ENCODE peak calls at places on chromosomes 16 and 17, in six cellular contexts. O is PC-3, Q is brain microvascular endothelial cell, N is K562, H is mammary epithelial cell, K is tibial artery. X is an unnamed sample.

GRCh38 chr17:57130708-57131461 is 45.8 kb downstream of the AKAP1 start:
- DNase-seq in H (peak; percentile 57), O (peak; percentile 96), K (peak; percentile 88), N (peak; percentile 91), Q (peak; percentile 77), X (peak; percentile 84)

GRCh38 chr17:10233157-10233556 is 34.8 kb upstream of the GAS7 start:
- DNase-seq in N (no peak), Q (no peak), O (no peak), K (no peak), H (no peak), X (no peak)

GRCh38 chr16:12578001-12578400 is 225.7 kb downstream of the CPPED1 start:
- DNase-seq in H (no peak), Q (no peak), N (no peak), K (no peak), O (no peak), X (no peak)

GRCh38 chr16:8958344-8958808 is 5.3 kb downstream of the USP7 start:
- DNase-seq in O (peak; percentile 39), Q (peak; percentile 84), H (peak; percentile 20), K (no peak), N (peak; percentile 40), X (peak; percentile 48)

GRCh38 chr16:54283735-54284318 is 2.8 kb downstream of the IRX3 start:
- DNase-seq in H (peak; percentile 39), N (no peak), Q (no peak), O (no peak), K (peak; percentile 58), X (no peak)

GRCh38 chr16:83686726-83687125 is 121.1 kb upstream of the HSBP1 start:
- DNase-seq in Q (no peak), O (no peak), N (no peak), K (no peak), H (no peak), X (no peak)

GRCh38 chr17:37696366-37696765 is 48.5 kb downstream of the HNF1B start:
- DNase-seq in N (no peak), Q (no peak), H (no peak), K (no peak), O (no peak), X (no peak)

GRCh38 chr17:20074489-20074888 is 65.3 kb downstream of the SPECC1 start:
- DNase-seq in Q (no peak), K (no peak), N (no peak), H (no peak), O (no peak), X (no peak)

GRCh38 chr17:17941015-17941414 is 31.2 kb downstream of the TOM1L2 start:
- DNase-seq in O (no peak), Q (no peak), H (no peak), K (no peak), N (no peak), X (no peak)

GRCh38 chr16:13269359-13269758 is 368.0 kb downstream of the SHISA9 start:
- DNase-seq in Q (no peak), O (no peak), N (no peak), K (no peak), H (no peak), X (no peak)

GRCh38 chr17:80912451-80912850 is 79.2 kb upstream of the CHMP6 start:
- DNase-seq in K (peak; percentile 53), H (no peak), N (no peak), O (no peak), Q (no peak), X (no peak)

GRCh38 chr16:27473101-27473900 is 71.3 kb downstream of the IL21R start:
- DNase-seq in K (no peak), N (no peak), O (no peak), Q (no peak), H (no peak), X (no peak)

GRCh38 chr16:4263504-4264436 is 9.1 kb downstream of the TFAP4 start:
- DNase-seq in O (no peak), N (peak; percentile 95), H (no peak), K (no peak), Q (peak; percentile 22), X (peak; percentile 96)

GRCh38 chr17:35953720-35954119 is 10.2 kb upstream of the LYZL6 start:
- DNase-seq in O (no peak), N (no peak), H (no peak), K (no peak), Q (no peak), X (no peak)

GRCh38 chr17:74639704-74640142 is 16.2 kb upstream of the CD300E start:
- DNase-seq in Q (no peak), H (no peak), N (no peak), O (no peak), K (peak; percentile 65), X (no peak)

GRCh38 chr17:19958023-19958422 is 19.6 kb downstream of the AKAP10 start:
- DNase-seq in K (no peak), O (peak; percentile 94), Q (peak; percentile 93), H (peak; percentile 61), N (no peak), X (peak; percentile 78)

GRCh38 chr17:29358421-29358820 is 31.7 kb upstream of the TAOK1 start:
- DNase-seq in Q (no peak), K (no peak), N (no peak), H (peak; percentile 46), O (no peak), X (no peak)

GRCh38 chr17:32551186-32551955 is 64.6 kb downstream of the CDK5R1 start:
- DNase-seq in Q (peak; percentile 46), H (peak; percentile 92), O (peak; percentile 80), N (no peak), K (no peak), X (peak; percentile 30)

GRCh38 chr17:80860703-80861359 is 130.8 kb upstream of the CHMP6 start:
- DNase-seq in N (no peak), O (no peak), Q (no peak), H (no peak), K (no peak), X (no peak)

GRCh38 chr16:5502467-5502869 is 404.9 kb upstream of the EEF2KMT start:
- DNase-seq in H (no peak), N (peak; percentile 49), K (no peak), O (no peak), Q (no peak), X (no peak)
- TF ChIP-seq CTCF in H (no peak), N (peak; percentile 69), K (no peak), O (peak; percentile 31), Q (no peak), X (no peak)

GRCh38 chr17:64180674-64181073 is 50.7 kb upstream of the ERN1 start:
- DNase-seq in K (no peak), Q (no peak), O (no peak), N (no peak), H (no peak), X (no peak)

GRCh38 chr17:64182325-64183012 is 52.5 kb upstream of the ERN1 start:
- DNase-seq in K (no peak), H (no peak), O (no peak), N (no peak), Q (no peak), X (no peak)

GRCh38 chr17:64185101-64185500 is 55.2 kb upstream of the ERN1 start:
- DNase-seq in K (no peak), Q (no peak), H (no peak), N (no peak), O (no peak), X (no peak)

GRCh38 chr17:64186171-64187092 is 56.5 kb upstream of the ERN1 start:
- DNase-seq in N (no peak), K (no peak), H (no peak), O (no peak), Q (no peak), X (no peak)

DNA sequence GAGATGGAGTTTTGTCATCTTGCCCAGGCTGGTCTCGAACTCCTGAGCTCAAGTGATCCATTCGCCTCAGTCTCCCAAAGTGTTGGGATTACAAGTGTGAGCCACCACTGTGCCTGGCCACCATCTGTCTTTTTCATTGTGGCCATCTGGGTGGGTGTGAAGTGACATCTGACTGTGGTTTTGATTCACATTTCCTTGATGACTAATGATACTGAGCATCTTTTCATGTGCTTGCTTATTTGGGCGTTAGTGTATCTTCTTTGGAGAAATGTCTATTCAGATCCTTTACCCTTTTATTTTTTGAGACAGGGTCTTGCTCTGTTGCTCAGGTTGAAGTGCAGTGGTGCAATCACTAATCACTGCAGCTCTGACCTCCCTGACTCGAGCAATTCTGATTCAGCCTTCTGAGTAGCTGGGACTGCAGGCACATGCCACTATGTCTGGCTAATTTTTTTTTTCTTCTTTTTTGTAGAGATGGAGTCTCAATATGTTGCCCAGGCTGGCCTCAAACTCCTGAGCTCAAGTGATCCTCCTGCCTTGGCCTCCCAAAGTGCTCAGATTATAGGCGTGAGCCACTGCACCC is 54.0 kb upstream of the ERN1 start:
- DNase-seq in Q (peak; percentile 40), H (peak; percentile 41), K (no peak), O (peak; percentile 56), N (no peak), X (no peak)
- H3K27ac ChIP-seq in Q (no peak overlapping the region), H (no peak overlapping the region), K (no peak overlapping the region), O (no peak overlapping the region), N (no peak overlapping the region), X (no peak overlapping the region)

GRCh38 chr17:6701719-6702118 is 11.4 kb downstream of the SLC13A5 start:
- DNase-seq in Q (peak; percentile 11), O (peak; percentile 48), K (peak; percentile 58), N (peak; percentile 76), H (no peak), X (peak; percentile 72)
- TF ChIP-seq CTCF in Q (peak; percentile 63), O (peak; percentile 52), K (no peak), N (peak; percentile 59), H (peak; percentile 5), X (peak; percentile 44)

GRCh38 chr16:30113031-30113710 is at the start of gene GDPD3:
- DNase-seq in O (peak; percentile 33), H (peak; percentile 29), Q (no peak), N (peak; percentile 78), K (no peak), X (no peak)
- H3K27ac ChIP-seq in O (peak within 1 kb of the TSS; percentile 15), H (no peak within 1 kb of the TSS), Q (no peak within 1 kb of the TSS), N (peak within 1 kb of the TSS; percentile 60), K (no peak within 1 kb of the TSS), X (peak within 1 kb of the TSS; percentile 4)

DNA sequence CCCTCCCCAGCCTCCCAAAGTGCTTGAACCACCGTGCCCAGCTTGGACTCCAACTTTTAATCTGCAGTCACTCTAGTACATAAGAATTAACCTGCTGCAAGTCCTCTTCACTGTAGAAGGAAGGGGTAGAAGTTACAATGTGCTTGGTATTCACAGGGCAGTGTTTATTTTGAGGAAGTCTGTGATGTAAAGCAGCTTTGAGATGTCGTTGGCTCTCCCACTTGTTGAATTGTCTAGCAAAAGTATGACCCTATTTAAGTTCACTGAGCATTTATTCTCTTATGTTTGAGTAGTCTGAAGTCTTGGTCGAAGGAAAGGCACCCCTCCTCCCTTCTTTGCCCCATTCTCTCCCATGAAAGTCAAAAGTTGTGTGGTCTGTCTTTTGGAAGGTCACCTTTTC is 28.2 kb downstream of the SF3B3 start:
- DNase-seq in H (no peak), N (no peak), K (no peak), Q (no peak), O (no peak), X (no peak)
- TF ChIP-seq CTCF in H (no peak), N (no peak), K (no peak), Q (no peak), O (no peak), X (no peak)

GRCh38 chr17:12789075-12789975 is at the start of gene ARHGAP44:
- DNase-seq in O (peak; percentile 44), Q (peak; percentile 40), H (peak; percentile 28), K (peak; percentile 73), N (peak; percentile 41), X (peak; percentile 84)

GRCh38 chr17:12789976-12790805 is 893 bp downstream of the ARHGAP44 start:
- DNase-seq in H (no peak), O (no peak), K (no peak), Q (no peak), N (no peak), X (peak; percentile 7)

GRCh38 chr17:12794919-12795517 is 5.7 kb downstream of the ARHGAP44 start:
- DNase-seq in Q (no peak), H (no peak), N (no peak), K (no peak), O (no peak), X (no peak)

GRCh38 chr17:12790806-12791148 is 1.5 kb downstream of the ARHGAP44 start:
- DNase-seq in O (no peak), K (no peak), H (no peak), N (no peak), Q (no peak), X (no peak)
- H3K27ac ChIP-seq in O (no peak overlapping the region), K (no peak overlapping the region), H (no peak overlapping the region), N (no peak overlapping the region), Q (no peak overlapping the region), X (no peak overlapping the region)

X was measured in cardiac muscle cell.